ENCODE peak calls at places on chromosomes 16 and 17, in nine cellular contexts. T is COR-L47, R is activated gamma-delta T cell, Z is cardiac septum, V is psoas muscle, N is epithelial cell of esophagus, U is fibroblast of the aortic adventitia, C is left ventricle myocardium inferior, O is renal cortical epithelial cell. Q is an unnamed sample.
A peak's percentile ranks its signal among the peaks of the same experiment; 100 is the strongest.

GRCh38 chr17:28896884-28897768 is at the start of gene FLOT2:
- DNase-seq in T (peak; percentile 77), R (peak; percentile 46), Z (peak; percentile 94), V (peak; percentile 77), N (peak; percentile 96), U (peak; percentile 62), C (peak; percentile 67), O (peak; percentile 66), Q (peak; percentile 81)

GRCh38 chr17:64240741-64241347 is 22.2 kb downstream of the TEX2 start:
- DNase-seq in T (no peak), R (no peak), Z (peak; percentile 83), V (peak; percentile 65), N (peak; percentile 52), U (peak; percentile 92), C (peak; percentile 50), O (peak; percentile 81), Q (no peak)

GRCh38 chr17:80827646-80828643 is 163.7 kb upstream of the CHMP6 start:
- DNase-seq in T (no peak), R (no peak), Z (no peak), V (peak; percentile 49), N (peak; percentile 86), U (no peak), C (no peak), O (no peak), Q (peak; percentile 95)

GRCh38 chr17:77140878-77141767 is at the start of gene SEC14L1:
- DNase-seq in T (peak; percentile 42), R (no peak), Z (peak; percentile 77), V (peak; percentile 89), N (peak; percentile 54), U (peak; percentile 44), C (peak; percentile 23), O (no peak), Q (peak; percentile 48)

GRCh38 chr16:83744521-83744981 is 63.2 kb upstream of the HSBP1 start:
- DNase-seq in T (no peak), R (no peak), Z (no peak), V (peak; percentile 64), N (peak; percentile 13), U (no peak), C (peak; percentile 20), O (peak; percentile 76), Q (no peak)

GRCh38 chr17:888998-889401 is 90.6 kb downstream of the NXN start:
- DNase-seq in T (no peak), R (no peak), Z (no peak), V (no peak), N (no peak), U (no peak), C (no peak), O (no peak), Q (no peak)

GRCh38 chr16:4172070-4172469 is 55.8 kb upstream of the ADCY9 start:
- DNase-seq in T (no peak), R (no peak), Z (no peak), V (no peak), N (peak; percentile 26), U (peak; percentile 74), C (no peak), O (peak; percentile 28), Q (no peak)

GRCh38 chr16:67349172-67349571 is 22.6 kb downstream of the LRRC36 start:
- DNase-seq in T (no peak), R (no peak), Z (no peak), V (no peak), N (peak; percentile 50), U (peak; percentile 46), C (no peak), O (peak; percentile 22), Q (peak; percentile 11)

GRCh38 chr16:63776034-63776433 is 1345.8 kb downstream of the CDH11 start:
- DNase-seq in T (no peak), R (no peak), Z (no peak), V (no peak), N (no peak), U (no peak), C (no peak), O (no peak), Q (no peak)

GRCh38 chr17:31147507-31148202 is 52.9 kb downstream of the NF1 start:
- DNase-seq in T (no peak), R (no peak), Z (no peak), V (no peak), N (peak; percentile 15), U (no peak), C (no peak), O (no peak), Q (no peak)

GRCh38 chr17:58360664-58361063 is 8.7 kb upstream of the SUPT4H1 start:
- DNase-seq in T (no peak), R (no peak), Z (no peak), V (no peak), N (no peak), U (no peak), C (no peak), O (no peak), Q (no peak)

GRCh38 chr17:40606548-40607353 is 40.9 kb downstream of the SMARCE1 start:
- DNase-seq in T (no peak), R (no peak), Z (no peak), V (no peak), N (no peak), U (no peak), C (no peak), O (no peak), Q (no peak)

Q was measured in NCI-H345.